ENCODE peak calls at places on chromosomes 16 and 17, in six cellular contexts. One of them, this sample, is unnamed.

GRCh38 chr16:9976641-9977040 is 205.6 kb downstream of the GRIN2A start:
- DNase-seq in PC-3: no peak
- DNase-seq in A549: no peak
- DNase-seq in fibroblast of lung: no peak
- DNase-seq in lung: no peak
- DNase-seq in endodermal cell: no peak
- DNase-seq in this sample: peak

GRCh38 chr16:87541004-87541881 is 48.4 kb upstream of the ZCCHC14 start:
- DNase-seq in lung: no peak
- DNase-seq in endodermal cell: no peak
- DNase-seq in PC-3: peak
- DNase-seq in A549: no peak
- DNase-seq in fibroblast of lung: peak
- DNase-seq in this sample: peak

GRCh38 chr16:85285681-85286065 is 173.4 kb upstream of the CIBAR2 start:
- DNase-seq in fibroblast of lung: peak
- DNase-seq in PC-3: no peak
- DNase-seq in lung: no peak
- DNase-seq in endodermal cell: no peak
- DNase-seq in A549: no peak
- DNase-seq in this sample: no peak

GRCh38 chr16:72992142-72992601 is 55.8 kb downstream of the ZFHX3 start:
- DNase-seq in A549: no peak
- DNase-seq in PC-3: no peak
- DNase-seq in endodermal cell: peak
- DNase-seq in lung: no peak
- DNase-seq in fibroblast of lung: no peak
- DNase-seq in this sample: no peak

GRCh38 chr17:31581491-31581890 is 190.0 kb downstream of the RAB11FIP4 start:
- DNase-seq in fibroblast of lung: peak
- DNase-seq in PC-3: no peak
- DNase-seq in A549: no peak
- DNase-seq in endodermal cell: no peak
- DNase-seq in lung: peak
- DNase-seq in this sample: no peak

GRCh38 chr16:26680671-26681070 is 386.1 kb upstream of the C16orf82 start:
- DNase-seq in PC-3: no peak
- DNase-seq in A549: no peak
- DNase-seq in fibroblast of lung: no peak
- DNase-seq in lung: no peak
- DNase-seq in endodermal cell: no peak
- DNase-seq in this sample: no peak

GRCh38 chr16:23145608-23146007 is 3.6 kb downstream of the USP31 start:
- DNase-seq in A549: peak
- DNase-seq in fibroblast of lung: peak
- DNase-seq in endodermal cell: no peak
- DNase-seq in PC-3: peak
- DNase-seq in lung: no peak
- DNase-seq in this sample: no peak

GRCh38 chr16:7839568-7839967 is 506.9 kb downstream of the RBFOX1 start:
- DNase-seq in PC-3: no peak
- DNase-seq in A549: no peak
- DNase-seq in lung: no peak
- DNase-seq in endodermal cell: peak
- DNase-seq in fibroblast of lung: no peak
- DNase-seq in this sample: no peak

GRCh38 chr17:75084039-75084660 is 3.6 kb upstream of the SLC16A5 start:
- DNase-seq in PC-3: peak
- DNase-seq in A549: peak
- DNase-seq in endodermal cell: peak
- DNase-seq in fibroblast of lung: peak
- DNase-seq in lung: no peak
- DNase-seq in this sample: no peak

GRCh38 chr16:11572301-11572995 is 14.3 kb downstream of the LITAF start:
- DNase-seq in PC-3: no peak
- DNase-seq in endodermal cell: peak
- DNase-seq in fibroblast of lung: no peak
- DNase-seq in lung: no peak
- DNase-seq in A549: no peak
- DNase-seq in this sample: no peak

GRCh38 chr16:72189865-72190371 is 18.0 kb upstream of the PMFBP1 start:
- DNase-seq in endodermal cell: no peak
- DNase-seq in PC-3: peak
- DNase-seq in fibroblast of lung: peak
- DNase-seq in A549: peak
- DNase-seq in lung: no peak
- DNase-seq in this sample: no peak

GRCh38 chr17:17782425-17783120 is 54.2 kb downstream of the SREBF1 start:
- DNase-seq in lung: no peak
- DNase-seq in fibroblast of lung: no peak
- DNase-seq in A549: no peak
- DNase-seq in PC-3: peak
- DNase-seq in endodermal cell: peak
- DNase-seq in this sample: no peak

GRCh38 chr17:49195746-49196145 is 14.6 kb downstream of the GNGT2 start:
- DNase-seq in PC-3: no peak
- DNase-seq in lung: no peak
- DNase-seq in endodermal cell: no peak
- DNase-seq in fibroblast of lung: no peak
- DNase-seq in A549: no peak
- DNase-seq in this sample: no peak

GRCh38 chr17:49196520-49196919 is 13.9 kb downstream of the GNGT2 start:
- DNase-seq in endodermal cell: no peak
- DNase-seq in A549: no peak
- DNase-seq in fibroblast of lung: no peak
- DNase-seq in lung: no peak
- DNase-seq in PC-3: no peak
- DNase-seq in this sample: no peak

GRCh38 chr17:49193513-49194296 is 16.7 kb downstream of the GNGT2 start:
- DNase-seq in fibroblast of lung: peak
- DNase-seq in endodermal cell: peak
- DNase-seq in A549: peak
- DNase-seq in PC-3: peak
- DNase-seq in lung: peak
- DNase-seq in this sample: peak

GRCh38 chr17:49191917-49192741 is 18.2 kb downstream of the GNGT2 start:
- DNase-seq in endodermal cell: peak
- DNase-seq in fibroblast of lung: peak
- DNase-seq in lung: peak
- DNase-seq in A549: peak
- DNase-seq in PC-3: peak
- DNase-seq in this sample: peak

DNA sequence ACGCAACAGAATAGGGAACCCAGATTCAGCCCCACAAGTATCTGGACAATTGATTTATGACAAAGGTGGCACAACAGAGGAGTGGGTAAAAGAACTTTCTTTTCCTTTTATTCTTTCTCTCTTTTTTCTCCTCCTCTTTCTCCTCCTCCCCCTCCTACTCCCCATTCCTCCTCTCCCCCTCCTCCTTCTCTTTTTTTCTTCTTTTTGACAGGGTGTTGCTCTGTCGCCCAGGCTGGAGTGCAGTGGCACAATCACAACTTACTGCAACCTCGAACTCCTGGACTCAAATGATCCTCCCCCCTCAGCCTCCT is 16.1 kb downstream of the GNGT2 start:
- DNase-seq in endodermal cell: no peak
- DNase-seq in lung: no peak
- DNase-seq in PC-3: no peak
- DNase-seq in A549: no peak
- DNase-seq in fibroblast of lung: no peak
- DNase-seq in this sample: no peak
- H3K4me3 ChIP-seq in endodermal cell: peak
- H3K4me3 ChIP-seq in lung: no peak
- H3K4me3 ChIP-seq in PC-3: no peak
- H3K4me3 ChIP-seq in A549: peak
- H3K4me3 ChIP-seq in fibroblast of lung: no peak
- H3K4me3 ChIP-seq in this sample: no peak

DNA sequence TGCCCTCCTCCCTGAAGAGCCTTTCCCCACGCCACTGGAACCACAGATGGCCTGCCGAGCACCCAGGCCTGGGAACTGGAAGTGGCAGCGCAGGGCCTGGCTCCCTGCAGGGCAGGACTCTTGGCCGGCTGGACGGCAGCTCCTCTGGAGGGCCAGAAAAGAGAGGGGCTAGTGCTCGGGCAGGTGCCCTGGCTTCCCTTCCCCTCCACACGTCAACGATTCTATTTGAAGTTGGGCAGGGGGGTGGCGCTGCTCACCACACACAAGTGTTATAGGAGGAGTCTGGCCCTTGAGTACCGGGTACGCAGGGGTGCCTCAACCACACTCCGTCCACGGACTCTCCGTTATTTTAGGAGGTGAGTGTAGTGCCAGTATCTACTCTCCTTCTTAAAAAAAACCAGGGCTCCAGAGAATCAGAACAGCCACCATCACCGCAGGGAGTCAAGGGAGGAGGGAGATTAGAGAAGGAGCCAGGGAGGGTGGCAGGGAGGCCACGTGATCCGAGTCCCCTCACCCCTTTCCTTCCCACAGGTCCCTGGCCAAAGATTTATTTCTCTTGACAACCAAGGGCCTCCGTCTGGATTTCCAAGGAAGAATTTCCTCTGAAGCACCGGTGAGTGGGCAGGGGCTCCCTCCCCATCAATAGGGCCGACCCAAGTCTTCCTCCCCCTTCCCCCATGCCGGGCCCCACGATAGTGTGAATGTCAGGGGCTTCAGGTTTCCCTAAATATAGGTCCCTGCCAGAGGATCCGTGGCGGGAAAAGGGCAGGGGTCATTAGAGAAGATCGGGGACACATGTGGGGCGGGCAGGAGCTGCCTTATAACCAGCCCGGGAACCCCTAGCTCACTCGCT is 1.4 kb upstream of the ALDOA start:
- DNase-seq in PC-3: peak
- DNase-seq in fibroblast of lung: peak
- DNase-seq in A549: peak
- DNase-seq in lung: peak
- DNase-seq in endodermal cell: peak
- DNase-seq in this sample: peak
- TF ChIP-seq CTCF in PC-3: peak
- TF ChIP-seq CTCF in fibroblast of lung: peak
- TF ChIP-seq CTCF in A549: peak
- TF ChIP-seq CTCF in lung: peak
- TF ChIP-seq CTCF in endodermal cell: peak
- TF ChIP-seq CTCF in this sample: peak

DNA sequence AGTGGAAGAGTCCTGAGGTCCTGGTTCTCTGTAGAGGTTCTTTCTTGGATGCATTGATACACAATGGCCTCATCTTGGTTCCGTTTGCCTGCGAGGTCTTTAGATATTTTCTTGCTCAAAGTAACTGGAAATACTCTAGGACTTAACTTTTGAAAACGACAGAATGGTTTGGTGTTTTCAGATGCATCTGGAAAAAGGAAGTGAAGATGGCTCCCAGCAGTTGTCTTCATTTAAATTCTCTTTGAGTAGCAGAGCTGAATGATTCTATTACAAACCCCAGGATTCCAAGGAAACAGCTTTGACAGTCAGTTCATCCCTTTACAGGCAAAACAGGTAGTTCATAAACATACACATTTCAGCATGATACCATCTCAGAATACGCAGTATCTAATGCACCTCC is 54.8 kb downstream of the PSMD12 start:
- DNase-seq in fibroblast of lung: no peak
- DNase-seq in A549: no peak
- DNase-seq in endodermal cell: no peak
- DNase-seq in PC-3: no peak
- DNase-seq in lung: no peak
- DNase-seq in this sample: no peak
- H3K4me3 ChIP-seq in fibroblast of lung: no peak
- H3K4me3 ChIP-seq in A549: no peak
- H3K4me3 ChIP-seq in endodermal cell: no peak
- H3K4me3 ChIP-seq in PC-3: no peak
- H3K4me3 ChIP-seq in lung: no peak
- H3K4me3 ChIP-seq in this sample: no peak

DNA sequence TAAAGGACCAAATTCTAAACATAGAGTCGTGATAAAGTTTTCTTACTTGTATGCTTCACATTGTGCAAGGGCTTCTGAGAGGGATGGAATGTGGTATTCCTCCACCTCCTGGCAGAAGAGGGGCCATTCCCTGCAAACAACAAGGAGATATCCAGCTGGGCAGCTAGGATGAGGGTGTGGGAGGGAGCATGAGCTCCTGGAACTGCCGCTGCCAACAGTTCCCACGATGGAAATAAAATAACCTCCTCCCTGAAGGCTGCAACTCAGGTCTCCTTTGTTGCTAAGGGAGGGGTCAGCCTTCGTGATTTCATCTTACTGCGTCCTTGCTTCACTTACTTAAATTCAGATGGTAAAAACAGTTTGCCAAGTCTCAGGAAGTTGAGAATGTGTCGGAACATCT is 15.6 kb downstream of the PLEKHG4 start:
- DNase-seq in lung: no peak
- DNase-seq in A549: no peak
- DNase-seq in endodermal cell: peak
- DNase-seq in fibroblast of lung: peak
- DNase-seq in PC-3: no peak
- DNase-seq in this sample: no peak
- TF ChIP-seq CTCF in lung: no peak
- TF ChIP-seq CTCF in A549: no peak
- TF ChIP-seq CTCF in endodermal cell: no peak
- TF ChIP-seq CTCF in fibroblast of lung: no peak
- TF ChIP-seq CTCF in PC-3: no peak
- TF ChIP-seq CTCF in this sample: no peak

GRCh38 chr17:3755335-3756030 is 31.8 kb downstream of the HASPIN start:
- DNase-seq in PC-3: no peak
- DNase-seq in A549: no peak
- DNase-seq in endodermal cell: no peak
- DNase-seq in lung: no peak
- DNase-seq in fibroblast of lung: no peak
- DNase-seq in this sample: no peak
- H3K4me3 ChIP-seq in PC-3: peak
- H3K4me3 ChIP-seq in A549: peak
- H3K4me3 ChIP-seq in endodermal cell: peak
- H3K4me3 ChIP-seq in lung: peak
- H3K4me3 ChIP-seq in fibroblast of lung: no peak
- H3K4me3 ChIP-seq in this sample: no peak

GRCh38 chr16:49407873-49408565 is 34.4 kb downstream of the C16orf78 start:
- DNase-seq in A549: peak
- DNase-seq in endodermal cell: peak
- DNase-seq in lung: peak
- DNase-seq in fibroblast of lung: peak
- DNase-seq in PC-3: peak
- DNase-seq in this sample: peak
- TF ChIP-seq CTCF in A549: peak
- TF ChIP-seq CTCF in endodermal cell: peak
- TF ChIP-seq CTCF in lung: peak
- TF ChIP-seq CTCF in fibroblast of lung: peak
- TF ChIP-seq CTCF in PC-3: peak
- TF ChIP-seq CTCF in this sample: peak

This sample was measured in dorsolateral prefrontal cortex.